ENCODE peak calls at places on chromosome 17, in seven cellular contexts. B is psoas muscle, R is testis, Z is A673, D is ovary, Y is cardiac muscle cell, G is lower lobe of right lung. K is an unnamed sample. For H3K4me1, the result is how much of the 10 kb centered on the place peaks cover.

GRCh38 chr17:69061901-69062556 is 1.3 kb upstream of the ABCA9 start:
- DNase-seq in Y (no peak), Z (no peak), G (no peak), D (no peak), R (no peak), B (no peak), K (no peak)

GRCh38 chr17:72931163-72931562 is 161.3 kb downstream of the SLC39A11 start:
- DNase-seq in G (no peak), D (no peak), B (no peak), R (no peak), Y (no peak), Z (no peak), K (no peak)

GRCh38 chr17:37576281-37576680 is 32.9 kb downstream of the SYNRG start:
- DNase-seq in R (no peak), Z (no peak), G (no peak), B (no peak), D (no peak), Y (no peak), K (no peak)

GRCh38 chr17:78875738-78876597 is 27.0 kb downstream of the CEP295NL start:
- DNase-seq in R (no peak), B (no peak), G (no peak), Y (no peak), D (no peak), Z (no peak), K (no peak)

GRCh38 chr17:79749156-79749815 is 18.5 kb downstream of the ENPP7 start:
- DNase-seq in B (no peak), Y (no peak), Z (peak), G (no peak), D (no peak), R (no peak), K (peak)

GRCh38 chr17:42316755-42317154 is 28.5 kb downstream of the STAT5A start:
- DNase-seq in D (no peak), G (no peak), Z (no peak), R (no peak), B (no peak), Y (no peak), K (no peak)

GRCh38 chr17:29565643-29566472 is 979 bp downstream of the ABHD15 start:
- DNase-seq in G (peak), D (no peak), B (peak), R (peak), Z (no peak), Y (peak), K (peak)

GRCh38 chr17:66365903-66366302 is 63.5 kb downstream of the PRKCA start:
- DNase-seq in R (no peak), Z (no peak), Y (no peak), B (no peak), D (no peak), G (no peak), K (no peak)

GRCh38 chr17:58328195-58329034 is at the start of gene TSPOAP1:
- DNase-seq in D (peak), G (peak), Z (no peak), B (no peak), Y (no peak), R (no peak), K (peak)

GRCh38 chr17:4980644-4981216 is 6.7 kb downstream of the CAMTA2 start:
- DNase-seq in Y (peak), Z (peak), D (no peak), R (no peak), B (no peak), G (no peak), K (peak)

GRCh38 chr17:260031-260791 is 78.8 kb upstream of the DOC2B start:
- DNase-seq in Y (no peak), D (peak), B (no peak), Z (no peak), R (no peak), G (peak), K (no peak)
- H3K4me3 ChIP-seq in Y (no peak), D (no peak), B (no peak), Z (no peak), R (no peak), G (no peak), K (no peak)

GRCh38 chr17:6675426-6675825 is 23.9 kb downstream of the C17orf100 start:
- DNase-seq in Z (no peak), R (no peak), D (no peak), Y (no peak), G (no peak), B (no peak), K (no peak)

GRCh38 chr17:6677158-6677831 is 25.7 kb downstream of the C17orf100 start:
- DNase-seq in R (no peak), G (no peak), D (no peak), B (no peak), Z (no peak), Y (no peak), K (no peak)

GRCh38 chr17:6674586-6674985 is 23.0 kb downstream of the C17orf100 start:
- DNase-seq in R (no peak), D (no peak), Y (no peak), Z (no peak), G (no peak), B (no peak), K (no peak)

GRCh38 chr17:6677946-6678345 is 26.4 kb downstream of the C17orf100 start:
- DNase-seq in G (no peak), B (no peak), Y (no peak), D (no peak), R (no peak), Z (no peak), K (no peak)

GRCh38 chr17:6676802-6677157 is 25.2 kb downstream of the C17orf100 start:
- DNase-seq in Z (no peak), B (no peak), R (no peak), D (no peak), G (no peak), Y (no peak), K (no peak)
- H3K4me1 ChIP-seq in Z (under half), B (under half), R (under half), D (under half), G (under half), Y (under half), K (under half)

GRCh38 chr17:63525190-63525946 is 2.2 kb downstream of the KCNH6 start:
- DNase-seq in R (no peak), G (no peak), Y (no peak), B (no peak), Z (no peak), D (no peak), K (no peak)
- H3K4me3 ChIP-seq in R (no peak), G (no peak), Y (no peak), B (no peak), Z (no peak), D (no peak), K (no peak)

GRCh38 chr17:17090642-17091103 is 48.4 kb downstream of the MPRIP start:
- DNase-seq in G (no peak), R (no peak), Z (no peak), Y (no peak), D (peak), B (no peak), K (no peak)
- H3K4me1 ChIP-seq in G (half or more), R (under half), Z (under half), Y (under half), D (under half), B (half or more), K (under half)

GRCh38 chr17:48578616-48579560 is 738 bp upstream of the HOXB4 start:
- DNase-seq in R (no peak), D (no peak), Z (no peak), G (no peak), B (no peak), Y (no peak), K (peak)

GRCh38 chr17:48582750-48583069 is 4.6 kb upstream of the HOXB4 start:
- DNase-seq in R (no peak), Z (no peak), D (no peak), G (no peak), B (no peak), Y (no peak), K (no peak)

GRCh38 chr17:48577330-48577945 is 712 bp downstream of the HOXB4 start:
- DNase-seq in G (no peak), R (no peak), Z (peak), B (no peak), D (no peak), Y (no peak), K (no peak)

GRCh38 chr17:48577946-48578615 is at the start of gene HOXB4:
- DNase-seq in D (no peak), B (peak), G (peak), Y (peak), Z (peak), R (peak), K (peak)

GRCh38 chr17:48579738-48580543 is 1.8 kb upstream of the HOXB4 start:
- DNase-seq in R (no peak), Y (no peak), B (no peak), D (no peak), Z (no peak), G (no peak), K (no peak)
- H3K4me3 ChIP-seq in R (no peak), Y (no peak), B (peak), D (no peak), Z (no peak), G (peak), K (no peak)

GRCh38 chr17:28405632-28406477 is at the start of gene SLC46A1:
- DNase-seq in D (peak), G (peak), Y (peak), Z (peak), B (peak), R (peak), K (peak)
- H3K4me1 ChIP-seq in D (under half), G (under half), Y (under half), Z (under half), B (under half), R (under half), K (under half)

GRCh38 chr17:47956818-47957590 is 679 bp downstream of the PRR15L start:
- DNase-seq in Z (no peak), R (no peak), B (no peak), Y (no peak), D (no peak), G (no peak), K (no peak)
- H3K4me3 ChIP-seq in Z (no peak), R (no peak), B (no peak), Y (no peak), D (peak), G (peak), K (no peak)